ENCODE peak calls at places on chromosomes 5 and 9, in six cellular contexts. One of them, this sample, is unnamed.

GRCh38 chr9:78668148-78668825 is 371.4 kb downstream of the PSAT1 start:
- DNase-seq in IMR-90: no peak
- DNase-seq in DND-41: no peak
- DNase-seq in K562: no peak
- DNase-seq in Karpas-422: no peak
- DNase-seq in PC-3: peak
- DNase-seq in this sample: no peak

GRCh38 chr5:125081101-125081500 is 334.7 kb upstream of the ZNF608 start:
- DNase-seq in DND-41: no peak
- DNase-seq in K562: no peak
- DNase-seq in PC-3: no peak
- DNase-seq in IMR-90: no peak
- DNase-seq in Karpas-422: no peak
- DNase-seq in this sample: no peak

GRCh38 chr5:66207800-66208561 is 63.9 kb downstream of the SREK1 start:
- DNase-seq in DND-41: no peak
- DNase-seq in IMR-90: no peak
- DNase-seq in K562: no peak
- DNase-seq in Karpas-422: no peak
- DNase-seq in PC-3: no peak
- DNase-seq in this sample: no peak

GRCh38 chr5:133460172-133460758 is 152.1 kb downstream of the FSTL4 start:
- DNase-seq in PC-3: peak
- DNase-seq in DND-41: peak
- DNase-seq in Karpas-422: peak
- DNase-seq in IMR-90: no peak
- DNase-seq in K562: peak
- DNase-seq in this sample: peak

GRCh38 chr5:179526978-179527377 is 23.4 kb upstream of the RUFY1 start:
- DNase-seq in IMR-90: no peak
- DNase-seq in PC-3: no peak
- DNase-seq in Karpas-422: no peak
- DNase-seq in DND-41: no peak
- DNase-seq in K562: no peak
- DNase-seq in this sample: no peak

GRCh38 chr5:109062669-109063068 is 315.0 kb downstream of the FER start:
- DNase-seq in PC-3: no peak
- DNase-seq in IMR-90: no peak
- DNase-seq in DND-41: no peak
- DNase-seq in K562: no peak
- DNase-seq in Karpas-422: no peak
- DNase-seq in this sample: no peak

GRCh38 chr5:96220610-96221390 is 212.2 kb downstream of the PCSK1 start:
- DNase-seq in PC-3: peak
- DNase-seq in DND-41: no peak
- DNase-seq in IMR-90: peak
- DNase-seq in K562: no peak
- DNase-seq in Karpas-422: no peak
- DNase-seq in this sample: no peak

GRCh38 chr5:141958113-141958512 is at the start of gene PCDH12:
- DNase-seq in DND-41: peak
- DNase-seq in K562: no peak
- DNase-seq in IMR-90: peak
- DNase-seq in PC-3: no peak
- DNase-seq in Karpas-422: no peak
- DNase-seq in this sample: peak

GRCh38 chr5:88643315-88643714 is 239.7 kb downstream of the MEF2C start:
- DNase-seq in K562: no peak
- DNase-seq in Karpas-422: no peak
- DNase-seq in IMR-90: no peak
- DNase-seq in DND-41: no peak
- DNase-seq in PC-3: peak
- DNase-seq in this sample: no peak

GRCh38 chr5:167565555-167565954 is 725.9 kb upstream of the WWC1 start:
- DNase-seq in PC-3: peak
- DNase-seq in IMR-90: peak
- DNase-seq in K562: no peak
- DNase-seq in Karpas-422: peak
- DNase-seq in DND-41: no peak
- DNase-seq in this sample: no peak

GRCh38 chr5:116272281-116272941 is 187.6 kb downstream of the COMMD10 start:
- DNase-seq in IMR-90: peak
- DNase-seq in PC-3: no peak
- DNase-seq in DND-41: no peak
- DNase-seq in Karpas-422: no peak
- DNase-seq in K562: no peak
- DNase-seq in this sample: no peak

GRCh38 chr9:84669293-84670105 is at the start of gene NTRK2:
- DNase-seq in K562: no peak
- DNase-seq in PC-3: no peak
- DNase-seq in IMR-90: peak
- DNase-seq in Karpas-422: no peak
- DNase-seq in DND-41: no peak
- DNase-seq in this sample: no peak

GRCh38 chr5:146877178-146877681 is 1.3 kb downstream of the PPP2R2B start:
- DNase-seq in Karpas-422: no peak
- DNase-seq in IMR-90: no peak
- DNase-seq in PC-3: no peak
- DNase-seq in DND-41: no peak
- DNase-seq in K562: no peak
- DNase-seq in this sample: no peak

GRCh38 chr5:103514381-103514780 is 48.2 kb downstream of the NUDT12 start:
- DNase-seq in IMR-90: no peak
- DNase-seq in PC-3: no peak
- DNase-seq in DND-41: no peak
- DNase-seq in Karpas-422: no peak
- DNase-seq in K562: no peak
- DNase-seq in this sample: no peak

GRCh38 chr5:73298251-73299016 is 125.4 kb downstream of the TMEM174 start:
- DNase-seq in Karpas-422: no peak
- DNase-seq in IMR-90: peak
- DNase-seq in DND-41: no peak
- DNase-seq in PC-3: no peak
- DNase-seq in K562: no peak
- DNase-seq in this sample: no peak

GRCh38 chr5:72271696-72272095 is 48.3 kb downstream of the MRPS27 start:
- DNase-seq in Karpas-422: no peak
- DNase-seq in IMR-90: no peak
- DNase-seq in DND-41: no peak
- DNase-seq in K562: no peak
- DNase-seq in PC-3: no peak
- DNase-seq in this sample: no peak

GRCh38 chr5:174275959-174276358 is 230.5 kb downstream of the NSG2 start:
- DNase-seq in K562: no peak
- DNase-seq in DND-41: no peak
- DNase-seq in PC-3: no peak
- DNase-seq in Karpas-422: no peak
- DNase-seq in IMR-90: no peak
- DNase-seq in this sample: no peak

GRCh38 chr5:32712463-32713395 is 1.6 kb downstream of the NPR3 start:
- DNase-seq in PC-3: peak
- DNase-seq in DND-41: no peak
- DNase-seq in Karpas-422: no peak
- DNase-seq in IMR-90: peak
- DNase-seq in K562: no peak
- DNase-seq in this sample: no peak

GRCh38 chr5:32710335-32710858 is 724 bp upstream of the NPR3 start:
- DNase-seq in Karpas-422: no peak
- DNase-seq in IMR-90: no peak
- DNase-seq in K562: no peak
- DNase-seq in DND-41: no peak
- DNase-seq in PC-3: peak
- DNase-seq in this sample: no peak

GRCh38 chr5:32713396-32714381 is 2.6 kb downstream of the NPR3 start:
- DNase-seq in DND-41: no peak
- DNase-seq in Karpas-422: no peak
- DNase-seq in K562: no peak
- DNase-seq in PC-3: peak
- DNase-seq in IMR-90: peak
- DNase-seq in this sample: no peak

GRCh38 chr5:32710859-32711692 is at the start of gene NPR3:
- DNase-seq in Karpas-422: no peak
- DNase-seq in PC-3: peak
- DNase-seq in DND-41: no peak
- DNase-seq in IMR-90: peak
- DNase-seq in K562: no peak
- DNase-seq in this sample: no peak

DNA sequence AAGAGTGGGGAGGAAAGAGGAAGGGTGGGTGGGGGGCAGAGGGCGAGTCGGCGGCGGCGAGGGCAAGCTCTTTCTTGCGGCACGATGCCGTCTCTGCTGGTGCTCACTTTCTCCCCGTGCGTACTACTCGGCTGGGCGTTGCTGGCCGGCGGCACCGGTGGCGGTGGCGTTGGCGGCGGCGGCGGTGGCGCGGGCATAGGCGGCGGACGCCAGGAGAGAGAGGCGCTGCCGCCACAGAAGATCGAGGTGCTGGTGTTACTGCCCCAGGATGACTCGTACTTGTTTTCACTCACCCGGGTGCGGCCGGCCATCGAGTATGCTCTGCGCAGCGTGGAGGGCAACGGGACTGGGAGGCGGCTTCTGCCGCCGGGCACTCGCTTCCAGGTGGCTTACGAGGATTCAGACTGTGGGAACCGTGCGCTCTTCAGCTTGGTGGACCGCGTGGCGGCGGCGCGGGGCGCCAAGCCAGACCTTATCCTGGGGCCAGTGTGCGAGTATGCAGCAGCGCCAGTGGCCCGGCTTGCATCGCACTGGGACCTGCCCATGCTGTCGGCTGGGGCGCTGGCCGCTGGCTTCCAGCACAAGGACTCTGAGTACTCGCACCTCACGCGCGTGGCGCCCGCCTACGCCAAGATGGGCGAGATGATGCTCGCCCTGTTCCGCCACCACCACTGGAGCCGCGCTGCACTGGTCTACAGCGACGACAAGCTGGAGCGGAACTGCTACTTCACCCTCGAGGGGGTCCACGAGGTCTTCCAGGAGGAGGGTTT is 757 bp downstream of the NPR3 start:
- DNase-seq in Karpas-422: no peak
- DNase-seq in DND-41: no peak
- DNase-seq in PC-3: peak
- DNase-seq in K562: no peak
- DNase-seq in IMR-90: peak
- DNase-seq in this sample: no peak
- H2AFZ ChIP-seq in Karpas-422: no peak
- H2AFZ ChIP-seq in DND-41: no peak
- H2AFZ ChIP-seq in PC-3: peak
- H2AFZ ChIP-seq in K562: no peak
- H2AFZ ChIP-seq in IMR-90: peak
- H2AFZ ChIP-seq in this sample: no peak

GRCh38 chr5:175610381-175610780 is 47.5 kb upstream of the HRH2 start:
- DNase-seq in PC-3: no peak
- DNase-seq in K562: no peak
- DNase-seq in DND-41: no peak
- DNase-seq in IMR-90: no peak
- DNase-seq in Karpas-422: no peak
- DNase-seq in this sample: no peak

GRCh38 chr5:175609504-175609903 is 48.4 kb upstream of the HRH2 start:
- DNase-seq in IMR-90: no peak
- DNase-seq in K562: no peak
- DNase-seq in Karpas-422: no peak
- DNase-seq in DND-41: no peak
- DNase-seq in PC-3: no peak
- DNase-seq in this sample: no peak

GRCh38 chr5:175602171-175602570 is 55.7 kb upstream of the HRH2 start:
- DNase-seq in IMR-90: no peak
- DNase-seq in PC-3: no peak
- DNase-seq in Karpas-422: no peak
- DNase-seq in K562: no peak
- DNase-seq in DND-41: no peak
- DNase-seq in this sample: no peak

GRCh38 chr5:175603987-175604739 is 53.7 kb upstream of the HRH2 start:
- DNase-seq in PC-3: no peak
- DNase-seq in Karpas-422: no peak
- DNase-seq in K562: no peak
- DNase-seq in DND-41: no peak
- DNase-seq in IMR-90: no peak
- DNase-seq in this sample: no peak

DNA sequence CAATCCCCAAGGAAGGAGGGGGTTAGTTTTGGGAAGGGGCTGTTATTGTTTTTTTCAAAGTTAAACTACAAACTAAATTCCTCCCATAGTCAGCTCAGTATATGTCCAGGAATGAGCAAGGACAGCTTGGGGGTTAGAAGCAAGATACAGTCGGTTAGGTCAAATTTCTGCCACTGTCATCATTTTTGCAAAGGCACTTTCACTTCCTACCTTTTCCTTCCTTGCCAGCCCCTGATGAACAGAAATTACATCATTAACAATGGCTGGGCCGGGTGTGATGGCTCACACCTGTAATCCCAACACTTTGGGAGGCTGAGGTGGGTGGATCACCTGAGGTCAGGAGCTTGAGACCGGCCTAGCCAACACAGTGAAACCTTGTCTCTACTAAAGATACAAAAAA is 51.5 kb upstream of the HRH2 start:
- DNase-seq in IMR-90: no peak
- DNase-seq in K562: no peak
- DNase-seq in DND-41: no peak
- DNase-seq in Karpas-422: no peak
- DNase-seq in PC-3: no peak
- DNase-seq in this sample: no peak
- H2AFZ ChIP-seq in IMR-90: no peak
- H2AFZ ChIP-seq in K562: no peak
- H2AFZ ChIP-seq in DND-41: no peak
- H2AFZ ChIP-seq in Karpas-422: no peak
- H2AFZ ChIP-seq in PC-3: no peak
- H2AFZ ChIP-seq in this sample: no peak

GRCh38 chr5:77874691-77875090 is 98.6 kb upstream of the TBCA start:
- DNase-seq in IMR-90: no peak
- DNase-seq in DND-41: peak
- DNase-seq in PC-3: no peak
- DNase-seq in Karpas-422: no peak
- DNase-seq in K562: no peak
- DNase-seq in this sample: no peak

GRCh38 chr5:77881528-77881927 is 105.4 kb upstream of the TBCA start:
- DNase-seq in PC-3: no peak
- DNase-seq in DND-41: no peak
- DNase-seq in Karpas-422: no peak
- DNase-seq in K562: peak
- DNase-seq in IMR-90: peak
- DNase-seq in this sample: no peak

GRCh38 chr5:77873239-77873638 is 97.1 kb upstream of the TBCA start:
- DNase-seq in IMR-90: no peak
- DNase-seq in K562: no peak
- DNase-seq in PC-3: no peak
- DNase-seq in Karpas-422: no peak
- DNase-seq in DND-41: no peak
- DNase-seq in this sample: no peak

GRCh38 chr5:77877516-77878070 is 101.5 kb upstream of the TBCA start:
- DNase-seq in K562: no peak
- DNase-seq in PC-3: no peak
- DNase-seq in Karpas-422: no peak
- DNase-seq in IMR-90: no peak
- DNase-seq in DND-41: no peak
- DNase-seq in this sample: no peak

GRCh38 chr5:77876862-77877502 is 100.8 kb upstream of the TBCA start:
- DNase-seq in K562: no peak
- DNase-seq in Karpas-422: no peak
- DNase-seq in PC-3: no peak
- DNase-seq in IMR-90: peak
- DNase-seq in DND-41: no peak
- DNase-seq in this sample: no peak
- H2AFZ ChIP-seq in K562: peak
- H2AFZ ChIP-seq in Karpas-422: no peak
- H2AFZ ChIP-seq in PC-3: no peak
- H2AFZ ChIP-seq in IMR-90: no peak
- H2AFZ ChIP-seq in DND-41: no peak
- H2AFZ ChIP-seq in this sample: no peak

GRCh38 chr5:61701877-61702602 is 370.0 kb downstream of the ZSWIM6 start:
- DNase-seq in DND-41: no peak
- DNase-seq in Karpas-422: no peak
- DNase-seq in K562: no peak
- DNase-seq in PC-3: no peak
- DNase-seq in IMR-90: no peak
- DNase-seq in this sample: no peak
- H2AFZ ChIP-seq in DND-41: no peak
- H2AFZ ChIP-seq in Karpas-422: no peak
- H2AFZ ChIP-seq in K562: no peak
- H2AFZ ChIP-seq in PC-3: no peak
- H2AFZ ChIP-seq in IMR-90: no peak
- H2AFZ ChIP-seq in this sample: no peak

This sample was measured in OCI-LY7.